ENCODE peak calls at places on chromosomes 12 and 14, in four cellular contexts. A, R, B and O are unnamed samples.

GRCh38 chr14:100836961-100837811 is 11.3 kb downstream of the MEG3 start:
- DNase-seq in A (no peak), R (no peak), B (no peak), O (no peak)

GRCh38 chr12:42421844-42422779 is 96.1 kb downstream of the PPHLN1 start:
- DNase-seq in A (no peak), R (no peak), B (no peak), O (no peak)

GRCh38 chr12:56528836-56529235 is 7.2 kb downstream of the RBMS2 start:
- DNase-seq in A (no peak), R (no peak), B (no peak), O (no peak)

GRCh38 chr12:94326727-94327126 is 132.9 kb downstream of the CEP83 start:
- DNase-seq in A (no peak), R (no peak), B (no peak), O (no peak)

GRCh38 chr12:14238224-14238792 is 127.2 kb upstream of the ATF7IP start:
- DNase-seq in A (no peak), R (no peak), B (no peak), O (no peak)

GRCh38 chr14:99286761-99287160 is 14.8 kb upstream of the BCL11B start:
- DNase-seq in A (no peak), R (no peak), B (no peak), O (no peak)

GRCh38 chr14:70897475-70897874 is 9.8 kb upstream of the PCNX1 start:
- DNase-seq in A (no peak), R (no peak), B (no peak), O (no peak)

GRCh38 chr12:13222076-13222475 is 25.6 kb downstream of the EMP1 start:
- DNase-seq in A (no peak), R (no peak), B (no peak), O (no peak)

GRCh38 chr12:122185079-122185478 is 2.2 kb downstream of the LRRC43 start:
- DNase-seq in A (no peak), R (no peak), B (no peak), O (no peak)

GRCh38 chr12:94240171-94240570 is 91.8 kb downstream of the PLXNC1 start:
- DNase-seq in A (no peak), R (no peak), B (no peak), O (no peak)

GRCh38 chr12:51814311-51815088 is 34.0 kb downstream of the FIGNL2 start:
- DNase-seq in A (peak; percentile 88), R (peak; percentile 58), B (peak; percentile 44), O (peak; percentile 71)

GRCh38 chr12:46124848-46125619 is 134.7 kb upstream of the SCAF11 start:
- DNase-seq in A (peak; percentile 54), R (peak; percentile 38), B (peak; percentile 40), O (peak; percentile 16)

GRCh38 chr12:25458047-25458552 is 95.0 kb downstream of the LMNTD1 start:
- DNase-seq in A (peak; percentile 65), R (no peak), B (no peak), O (no peak)

GRCh38 chr12:34396861-34397590 is 374.7 kb downstream of the ALG10 start:
- DNase-seq in A (peak; percentile 3), R (no peak), B (no peak), O (peak; percentile 9)

GRCh38 chr14:99410019-99410418 is 70.6 kb downstream of the SETD3 start:
- DNase-seq in A (no peak), R (no peak), B (no peak), O (no peak)

GRCh38 chr14:51168220-51168613 is 71.8 kb upstream of the TMX1 start:
- DNase-seq in A (no peak), R (no peak), B (no peak), O (no peak)

GRCh38 chr12:124608451-124608870 is 41.0 kb upstream of the NCOR2 start:
- DNase-seq in A (no peak), R (no peak), B (no peak), O (no peak)

GRCh38 chr14:99675381-99675835 is 8.7 kb upstream of the CYP46A1 start:
- DNase-seq in A (no peak), R (no peak), B (no peak), O (no peak)

GRCh38 chr14:29442720-29443119 is 484.9 kb downstream of the PRKD1 start:
- DNase-seq in A (no peak), R (no peak), B (no peak), O (no peak)

GRCh38 chr12:545835-546234 is 86.1 kb downstream of the B4GALNT3 start:
- DNase-seq in A (no peak), R (no peak), B (no peak), O (no peak)

GRCh38 chr12:46771268-46771837 is 54.4 kb downstream of the SLC38A4 start:
- DNase-seq in A (no peak), R (no peak), B (no peak), O (no peak)

GRCh38 chr12:132380646-132381045 is 51.3 kb upstream of the GALNT9 start:
- DNase-seq in A (no peak), R (no peak), B (no peak), O (no peak)

GRCh38 chr14:61130512-61131260 is 149.6 kb downstream of the SLC38A6 start:
- DNase-seq in A (no peak), R (no peak), B (no peak), O (no peak)

GRCh38 chr12:6961695-6962284 is 8.7 kb downstream of the PHB2 start:
- DNase-seq in A (peak; percentile 90), R (peak; percentile 62), B (no peak), O (peak; percentile 74)

GRCh38 chr14:48937796-48938195 is 648.4 kb downstream of the RPS29 start:
- DNase-seq in A (no peak), R (no peak), B (no peak), O (no peak)

GRCh38 chr12:66288121-66288520 is 14.2 kb upstream of the HELB start:
- DNase-seq in A (no peak), R (peak; percentile 23), B (peak; percentile 38), O (no peak)

GRCh38 chr14:103688906-103689902 is 26.0 kb downstream of the XRCC3 start:
- DNase-seq in A (no peak), R (no peak), B (no peak), O (no peak)

GRCh38 chr12:106248177-106248848 is 493 bp upstream of the CKAP4 start:
- DNase-seq in A (peak; percentile 35), R (no peak), B (peak; percentile 16), O (no peak)